ENCODE peak calls at places on chromosomes 16 and 17, in six cellular contexts. F is thoracic aorta; W is left lung; H is CD8-positive, alpha-beta memory T cell; R is mucosa of descending colon; S is iPS DF 6.9. K is an unnamed sample. For H3K9me3, the result is how much of the 10 kb centered on the place peaks cover.

GRCh38 chr16:50185005-50185505 is 31.9 kb downstream of the TENT4B start:
- DNase-seq in F (no peak), W (no peak), H (no peak), R (no peak), S (no peak), K (no peak)

GRCh38 chr17:50922739-50923405 is 56.7 kb upstream of the TOB1 start:
- DNase-seq in F (no peak), W (no peak), H (no peak), R (peak), S (no peak), K (no peak)

GRCh38 chr16:23691483-23692189 is 12.9 kb downstream of the PLK1 start:
- DNase-seq in F (no peak), W (no peak), H (no peak), R (no peak), S (no peak), K (no peak)

GRCh38 chr17:40348562-40349476 is 15.7 kb downstream of the GJD3 start:
- DNase-seq in F (no peak), W (peak), H (no peak), R (no peak), S (no peak), K (no peak)

GRCh38 chr16:89256651-89257254 is 39.2 kb downstream of the ZNF778 start:
- DNase-seq in F (no peak), W (peak), H (peak), R (peak), S (no peak), K (peak)

GRCh38 chr17:46167267-46167666 is 26.0 kb downstream of the KANSL1 start:
- DNase-seq in F (no peak), W (no peak), H (no peak), R (no peak), S (no peak), K (no peak)

GRCh38 chr16:28218109-28218508 is 6.3 kb upstream of the XPO6 start:
- DNase-seq in F (no peak), W (peak), H (peak), R (peak), S (peak), K (peak)

GRCh38 chr16:7888421-7888820 is 555.8 kb downstream of the RBFOX1 start:
- DNase-seq in F (no peak), W (no peak), H (no peak), R (no peak), S (no peak), K (no peak)

GRCh38 chr17:55436224-55437164 is 14.9 kb upstream of the MMD start:
- DNase-seq in F (no peak), W (no peak), H (no peak), R (no peak), S (no peak), K (no peak)

GRCh38 chr17:57939797-57940196 is 15.4 kb downstream of the CUEDC1 start:
- DNase-seq in F (no peak), W (peak), H (no peak), R (peak), S (no peak), K (no peak)

GRCh38 chr17:12982224-12982623 is 35.6 kb downstream of the ELAC2 start:
- DNase-seq in F (no peak), W (no peak), H (peak), R (no peak), S (no peak), K (no peak)

GRCh38 chr17:69275751-69276150 is 47.1 kb upstream of the ABCA10 start:
- DNase-seq in F (no peak), W (no peak), H (no peak), R (no peak), S (no peak), K (no peak)

GRCh38 chr16:396605-397004 is 394 bp upstream of the NME4 start:
- DNase-seq in F (no peak), W (no peak), H (no peak), R (no peak), S (no peak), K (no peak)

GRCh38 chr16:86222965-86223551 is 287.3 kb upstream of the FOXF1 start:
- DNase-seq in F (no peak), W (no peak), H (no peak), R (no peak), S (no peak), K (no peak)

DNA sequence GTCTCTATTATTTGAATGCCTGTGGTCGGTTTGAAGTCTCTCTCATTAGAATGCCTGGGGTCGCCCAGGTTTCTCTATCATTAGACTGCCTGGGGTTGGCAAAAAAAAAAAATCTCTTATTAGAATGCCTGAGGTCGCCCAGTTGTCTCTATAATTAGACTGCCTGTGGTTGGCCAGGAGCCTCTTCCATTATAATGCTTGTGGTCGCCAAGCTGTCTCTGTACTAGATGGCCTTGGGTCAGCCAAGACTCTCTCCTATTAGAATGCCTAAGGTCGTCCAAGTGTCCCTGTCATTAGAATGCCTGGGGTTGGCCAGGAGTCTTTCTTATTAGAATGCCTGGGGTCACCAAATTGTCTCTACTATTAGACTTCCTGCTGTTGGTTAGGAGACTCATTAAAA is 2228.4 kb downstream of the TP53TG3F start:
- DNase-seq in F (no peak), W (no peak), H (no peak), R (no peak), S (no peak), K (no peak)
- H3K9me3 ChIP-seq in F (under half), W (half or more), H (under half), R (half or more), S (under half), K (under half)

GRCh38 chr16:31916056-31916488 is 42.5 kb downstream of the ZNF267 start:
- DNase-seq in F (no peak), W (no peak), H (no peak), R (no peak), S (no peak), K (no peak)
- H3K9me3 ChIP-seq in F (half or more), W (half or more), H (half or more), R (half or more), S (under half), K (half or more)

GRCh38 chr16:35562471-35562870 is 2103.1 kb downstream of the TP53TG3F start:
- DNase-seq in F (no peak), W (no peak), H (no peak), R (no peak), S (no peak), K (no peak)

GRCh38 chr16:35562919-35563318 is 2103.5 kb downstream of the TP53TG3F start:
- DNase-seq in F (no peak), W (no peak), H (no peak), R (no peak), S (no peak), K (no peak)

GRCh38 chr16:35559911-35560636 is 2100.7 kb downstream of the TP53TG3F start:
- DNase-seq in F (no peak), W (no peak), H (no peak), R (no peak), S (no peak), K (no peak)

GRCh38 chr16:35561346-35561745 is 2101.9 kb downstream of the TP53TG3F start:
- DNase-seq in F (no peak), W (no peak), H (no peak), R (no peak), S (no peak), K (no peak)

DNA sequence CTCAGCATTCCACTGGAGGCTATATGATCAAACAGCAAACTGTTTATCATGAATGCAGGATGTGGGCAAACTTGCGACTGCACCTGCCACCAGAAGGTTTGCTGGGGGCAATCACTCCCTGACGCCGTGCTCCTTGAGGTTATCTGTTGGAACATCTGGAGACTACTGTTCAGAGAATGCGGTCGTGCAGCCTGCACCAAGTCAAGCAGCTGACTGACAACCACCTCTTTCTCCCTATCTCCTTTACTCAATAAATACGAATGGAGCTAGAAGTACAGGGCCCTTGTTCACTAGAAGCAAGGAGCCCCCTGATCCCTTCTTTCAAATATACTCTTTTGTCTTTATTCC is 2101.2 kb downstream of the TP53TG3F start:
- DNase-seq in F (no peak), W (no peak), H (no peak), R (no peak), S (no peak), K (no peak)
- H3K9me3 ChIP-seq in F (under half), W (under half), H (under half), R (half or more), S (under half), K (under half)

DNA sequence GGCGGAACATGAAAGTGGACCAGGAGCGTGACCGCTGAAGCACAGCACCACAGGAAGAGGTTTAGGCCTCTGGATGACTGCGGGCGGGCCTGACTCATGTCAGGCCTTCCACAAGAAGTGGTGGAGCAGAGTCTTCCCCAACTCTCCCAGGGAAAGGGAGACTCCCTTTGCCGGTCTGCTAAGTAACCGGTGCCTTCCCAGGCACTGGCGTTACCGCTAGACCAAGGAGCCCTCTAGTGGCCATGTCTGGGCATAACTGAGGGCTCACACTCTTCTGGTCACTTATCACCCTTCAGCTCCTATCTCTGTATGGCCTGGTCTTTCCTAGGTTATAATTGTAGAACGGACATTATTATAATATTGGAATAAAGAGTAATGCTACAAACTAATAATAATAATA is 1931.9 kb downstream of the TP53TG3F start:
- DNase-seq in F (no peak), W (no peak), H (no peak), R (peak), S (peak), K (no peak)
- H3K9me3 ChIP-seq in F (under half), W (under half), H (under half), R (half or more), S (under half), K (under half)

DNA sequence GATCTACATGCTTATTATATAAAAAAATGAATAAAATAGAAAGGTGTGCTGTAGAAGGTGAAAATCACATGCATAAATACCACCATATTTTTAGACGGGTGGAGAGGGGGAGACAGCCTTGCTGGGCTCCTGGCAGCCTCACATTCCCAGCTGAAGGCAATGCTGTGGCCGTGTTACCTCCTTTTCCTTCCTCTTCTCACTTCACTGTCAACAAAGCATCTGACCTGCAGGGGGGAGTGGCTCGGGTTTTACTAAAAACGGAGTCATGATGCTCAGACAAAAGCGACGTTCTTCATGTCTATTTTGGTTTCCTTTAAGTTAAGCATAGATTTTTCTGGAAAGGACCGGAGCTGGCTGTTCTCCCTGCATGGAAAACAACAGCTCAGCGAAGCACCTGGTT is 5.6 kb upstream of the RPTOR start:
- DNase-seq in F (no peak), W (no peak), H (no peak), R (no peak), S (no peak), K (no peak)
- H3K9me3 ChIP-seq in F (under half), W (under half), H (under half), R (under half), S (under half), K (under half)

GRCh38 chr16:3306078-3306477 is 781 bp downstream of the ZNF75A start:
- DNase-seq in F (no peak), W (no peak), H (no peak), R (no peak), S (no peak), K (no peak)

GRCh38 chr16:3304370-3304769 is 860 bp downstream of the TIGD7 start:
- DNase-seq in F (no peak), W (no peak), H (no peak), R (no peak), S (no peak), K (no peak)

DNA sequence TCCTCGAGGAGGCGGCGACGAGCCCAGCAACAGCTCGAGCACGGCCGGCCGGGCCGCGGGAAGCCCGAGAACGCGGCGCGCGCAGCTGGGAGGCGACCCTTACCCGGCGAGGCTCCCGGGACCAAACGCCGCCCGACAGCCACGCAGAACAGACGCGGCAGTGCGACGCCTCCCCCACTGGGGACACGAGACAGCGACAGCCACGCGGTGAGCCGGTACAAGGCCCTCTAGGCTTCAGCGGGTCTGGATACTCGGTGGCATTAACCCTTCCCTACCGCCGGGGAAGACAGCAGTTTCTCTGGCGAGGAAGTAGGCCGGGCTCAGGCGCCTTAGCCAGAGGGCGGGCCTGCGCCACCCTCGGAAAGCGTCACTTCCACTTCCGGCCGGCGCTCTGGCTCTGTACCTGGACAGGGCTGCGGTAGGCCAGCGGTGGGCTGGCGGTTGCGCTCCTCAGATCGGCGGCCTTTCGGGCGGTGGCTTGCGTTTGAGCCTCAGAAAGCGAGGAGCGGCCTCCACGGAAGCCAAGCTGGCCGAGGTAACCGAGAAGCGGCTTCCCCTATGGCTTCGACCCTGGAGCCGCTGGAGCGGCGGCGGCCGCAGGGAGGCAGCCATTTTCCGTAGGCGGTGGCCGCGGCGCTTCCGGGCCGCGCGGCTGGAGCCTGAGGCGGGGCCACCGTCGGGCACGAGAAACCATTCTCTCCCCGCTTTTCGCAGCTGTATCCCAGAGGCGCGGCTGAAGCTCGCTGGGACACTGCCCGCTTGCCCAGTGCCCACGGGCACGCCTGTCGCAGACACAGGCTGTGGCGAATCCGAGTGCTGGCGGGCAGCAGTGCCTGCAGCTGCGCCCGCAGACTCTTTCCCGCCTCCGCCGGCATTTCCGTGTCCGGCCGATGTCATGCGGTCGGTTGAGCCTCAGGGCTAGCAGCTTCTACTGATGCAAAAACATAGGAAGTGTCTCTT is at the start of the genes TIGD7 and ZNF75A:
- DNase-seq in F (peak), W (peak), H (peak), R (peak), S (peak), K (peak)
- H3K9me3 ChIP-seq in F (half or more), W (half or more), H (under half), R (half or more), S (under half), K (under half)